ENCODE peak calls at places on chromosomes 16 and 17, in seven cellular contexts. K, O, F, Q, Z, M and C are unnamed samples.

GRCh38 chr17:57892146-57892819 is 42.4 kb upstream of the MRPS23 start:
- DNase-seq in Q (peak), F (peak), M (peak), K (peak), O (peak), Z (peak), C (peak)

GRCh38 chr17:39018267-39019134 is 51.3 kb upstream of the FBXO47 start:
- DNase-seq in Z (no peak), F (no peak), K (no peak), O (no peak), Q (no peak), M (no peak), C (no peak)

GRCh38 chr17:59004338-59005111 is 102.2 kb downstream of the TRIM37 start:
- DNase-seq in Z (no peak), F (peak), Q (peak), K (peak), O (peak), M (peak), C (no peak)

GRCh38 chr16:59654455-59654854 is 920.3 kb upstream of the GOT2 start:
- DNase-seq in F (no peak), O (no peak), K (no peak), Q (no peak), M (no peak), Z (no peak), C (no peak)

GRCh38 chr17:60522889-60523626 is 3.0 kb downstream of the APPBP2 start:
- DNase-seq in M (no peak), F (no peak), O (no peak), Z (no peak), Q (no peak), K (no peak), C (no peak)

GRCh38 chr17:7782237-7782636 is 51.8 kb upstream of the KDM6B start:
- DNase-seq in Z (no peak), K (peak), M (peak), O (no peak), F (peak), Q (peak), C (no peak)

GRCh38 chr16:2090481-2090797 is 42.7 kb downstream of the TSC2 start:
- DNase-seq in Z (no peak), F (no peak), Q (no peak), O (peak), K (no peak), M (no peak), C (no peak)

GRCh38 chr17:20908373-20909273 is 134.2 kb downstream of the USP22 start:
- DNase-seq in O (peak), Q (peak), M (peak), Z (peak), K (peak), F (peak), C (peak)

GRCh38 chr17:75260679-75261335 is 599 bp downstream of the GGA3 start:
- DNase-seq in F (no peak), O (no peak), K (peak), M (no peak), Z (no peak), Q (peak), C (no peak)

GRCh38 chr16:11014159-11014558 is 69.8 kb downstream of the CLEC16A start:
- DNase-seq in Z (no peak), M (no peak), F (no peak), Q (peak), O (no peak), K (peak), C (no peak)

GRCh38 chr16:28082624-28083023 is 19.1 kb upstream of the GSG1L start:
- DNase-seq in M (no peak), F (no peak), Q (no peak), O (no peak), Z (no peak), K (no peak), C (no peak)

GRCh38 chr17:35373532-35373983 is at the start of gene SLFN11:
- DNase-seq in Z (peak), M (peak), O (peak), Q (peak), F (peak), K (peak), C (peak)

GRCh38 chr16:20660325-20660724 is 37.2 kb downstream of the ACSM1 start:
- DNase-seq in F (no peak), O (no peak), K (no peak), M (no peak), Z (no peak), Q (no peak), C (no peak)

GRCh38 chr17:36072431-36073121 is 8.5 kb downstream of the CCL18 start:
- DNase-seq in Q (peak), F (peak), K (peak), O (no peak), M (peak), Z (peak), C (peak)

GRCh38 chr17:46769531-46770438 is 48.7 kb downstream of the WNT3 start:
- DNase-seq in Q (no peak), Z (peak), F (no peak), K (peak), M (peak), O (no peak), C (no peak)

GRCh38 chr16:1177053-1177452 is 24.1 kb downstream of the CACNA1H start:
- DNase-seq in Z (no peak), M (no peak), Q (no peak), K (no peak), F (no peak), O (no peak), C (no peak)

GRCh38 chr16:13064821-13065220 is 163.4 kb downstream of the SHISA9 start:
- DNase-seq in M (no peak), O (no peak), Z (no peak), Q (no peak), K (no peak), F (no peak), C (no peak)

GRCh38 chr17:4536742-4537411 is 18.3 kb downstream of the MYBBP1A start:
- DNase-seq in K (no peak), M (peak), F (no peak), Q (peak), Z (no peak), O (no peak), C (peak)

GRCh38 chr17:67435122-67435521 is 58.0 kb downstream of the PITPNC1 start:
- DNase-seq in F (no peak), Q (peak), O (no peak), Z (no peak), K (peak), M (peak), C (no peak)

GRCh38 chr17:81242421-81243332 is 3.6 kb downstream of the NDUFAF8 start:
- DNase-seq in Q (no peak), Z (no peak), M (no peak), O (no peak), F (no peak), K (no peak), C (no peak)

GRCh38 chr16:50531901-50532300 is 16.3 kb upstream of the NKD1 start:
- DNase-seq in O (no peak), Z (no peak), F (no peak), M (no peak), Q (no peak), K (no peak), C (no peak)

GRCh38 chr16:15567823-15568222 is 75.1 kb downstream of the MARF1 start:
- DNase-seq in Q (no peak), F (no peak), Z (no peak), O (peak), K (no peak), M (no peak), C (no peak)

GRCh38 chr16:15574614-15574948 is 68.4 kb downstream of the MARF1 start:
- DNase-seq in Q (no peak), M (no peak), Z (no peak), F (no peak), O (no peak), K (no peak), C (no peak)

GRCh38 chr16:15575293-15576049 is 67.5 kb downstream of the MARF1 start:
- DNase-seq in K (no peak), M (no peak), Z (no peak), O (no peak), Q (no peak), F (no peak), C (no peak)

GRCh38 chr16:15573274-15573895 is 69.6 kb downstream of the MARF1 start:
- DNase-seq in F (no peak), Q (no peak), O (no peak), Z (no peak), M (no peak), K (no peak), C (no peak)

DNA sequence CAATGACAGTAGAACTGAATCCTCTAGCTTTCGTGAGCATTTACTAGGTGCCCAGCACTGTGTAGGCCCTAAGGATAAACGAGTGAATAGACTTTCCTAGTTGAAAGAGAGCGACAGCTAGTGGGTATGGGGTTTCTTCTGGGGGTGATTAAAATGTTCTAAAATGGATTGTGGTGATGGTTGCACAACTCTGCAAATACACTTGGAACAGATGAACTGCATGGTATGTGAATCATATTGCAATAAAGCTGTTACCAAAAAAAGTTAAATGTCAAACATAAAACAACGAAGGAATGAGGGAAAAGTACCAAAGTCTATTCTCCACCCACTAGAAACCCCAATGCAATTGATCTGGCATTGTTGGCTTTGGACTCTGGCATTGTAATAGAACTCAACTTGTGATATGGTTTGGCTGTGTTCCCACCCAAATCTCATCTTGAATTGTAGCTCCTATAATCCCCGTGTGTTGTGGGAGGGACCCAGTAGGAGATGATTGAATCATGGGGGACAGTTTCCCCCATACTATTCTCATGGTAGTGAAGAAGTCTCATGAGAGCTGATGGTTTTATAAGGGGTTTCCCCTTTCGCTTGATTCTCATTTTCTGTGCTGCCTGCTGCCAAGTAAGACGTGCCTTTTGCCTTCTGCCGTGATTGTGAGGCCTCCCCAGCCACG is 70.5 kb downstream of the MARF1 start:
- DNase-seq in M (peak), O (no peak), Z (no peak), K (peak), F (no peak), Q (peak), C (no peak)
- TF ChIP-seq CTCF in M (peak), O (no peak), Z (no peak), K (peak), F (no peak), Q (no peak), C (no peak)

GRCh38 chr17:82593590-82594087 is 54.6 kb downstream of the WDR45B start:
- DNase-seq in K (no peak), F (no peak), M (no peak), Z (peak), Q (no peak), O (no peak), C (no peak)
- H3K4me3 ChIP-seq in K (peak), F (peak), M (peak), Z (peak), Q (peak), O (peak), C (peak)

GRCh38 chr17:43171761-43172487 is 910 bp downstream of the NBR1 start:
- DNase-seq in K (peak), Q (peak), O (peak), Z (no peak), F (peak), M (peak), C (peak)

GRCh38 chr17:43170140-43170765 is 761 bp upstream of the NBR1 start:
- DNase-seq in O (peak), K (peak), F (peak), M (peak), Q (peak), Z (peak), C (peak)

GRCh38 chr17:43175213-43176118 is 4.5 kb downstream of the NBR1 start:
- DNase-seq in Q (peak), M (peak), K (peak), Z (no peak), F (no peak), O (no peak), C (no peak)

GRCh38 chr17:43169561-43170139 is 1.4 kb upstream of the NBR1 start:
- DNase-seq in K (peak), M (peak), Q (no peak), O (peak), F (peak), Z (peak), C (no peak)

DNA sequence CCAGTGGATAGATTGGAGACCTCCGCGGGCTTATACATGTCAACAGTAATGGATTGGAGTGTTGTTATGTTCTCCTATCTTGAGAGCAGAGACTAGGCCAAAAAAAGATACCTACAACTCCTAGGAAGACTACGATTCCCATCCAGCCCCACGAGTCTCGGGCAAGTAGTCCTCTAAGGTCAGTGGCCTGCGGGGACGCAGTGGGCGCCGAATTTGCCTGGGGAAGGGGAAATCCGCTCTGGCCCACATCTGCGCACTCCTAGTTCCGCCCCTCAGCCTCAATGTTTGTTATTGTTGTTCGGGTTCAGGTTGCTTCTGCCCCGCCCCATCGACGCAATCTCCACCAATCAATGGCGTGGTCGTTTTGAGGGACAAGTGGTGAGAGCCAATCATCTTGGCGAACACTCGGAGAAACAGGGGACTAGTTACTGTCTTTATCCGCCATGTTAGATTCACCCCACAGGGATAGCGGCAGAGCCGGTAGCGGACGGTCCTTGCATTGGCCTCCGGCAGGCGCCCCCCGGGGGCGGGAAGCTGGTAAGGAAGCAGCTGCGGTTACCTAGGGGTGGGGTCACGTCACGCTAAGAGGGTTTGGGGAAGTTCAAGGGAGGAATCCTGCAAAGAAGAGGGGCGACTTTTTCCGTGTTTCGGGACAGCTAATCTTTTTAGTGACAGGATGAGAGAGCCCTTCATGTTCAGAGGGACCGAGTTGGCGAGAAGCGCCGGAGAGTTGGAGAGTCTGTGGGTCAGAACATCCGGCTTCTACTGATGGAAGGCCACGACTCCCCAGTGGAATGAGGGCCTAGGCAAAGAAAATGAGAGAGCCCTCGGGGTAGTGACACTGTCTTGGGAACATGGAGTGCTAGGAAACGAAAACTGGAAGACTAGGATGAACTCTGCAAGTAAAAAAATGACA is at the start of gene NBR1:
- DNase-seq in M (peak), Q (peak), O (peak), F (peak), Z (peak), K (peak), C (peak)
- TF ChIP-seq CTCF in M (peak), Q (no peak), O (peak), F (no peak), Z (peak), K (peak), C (peak)

DNA sequence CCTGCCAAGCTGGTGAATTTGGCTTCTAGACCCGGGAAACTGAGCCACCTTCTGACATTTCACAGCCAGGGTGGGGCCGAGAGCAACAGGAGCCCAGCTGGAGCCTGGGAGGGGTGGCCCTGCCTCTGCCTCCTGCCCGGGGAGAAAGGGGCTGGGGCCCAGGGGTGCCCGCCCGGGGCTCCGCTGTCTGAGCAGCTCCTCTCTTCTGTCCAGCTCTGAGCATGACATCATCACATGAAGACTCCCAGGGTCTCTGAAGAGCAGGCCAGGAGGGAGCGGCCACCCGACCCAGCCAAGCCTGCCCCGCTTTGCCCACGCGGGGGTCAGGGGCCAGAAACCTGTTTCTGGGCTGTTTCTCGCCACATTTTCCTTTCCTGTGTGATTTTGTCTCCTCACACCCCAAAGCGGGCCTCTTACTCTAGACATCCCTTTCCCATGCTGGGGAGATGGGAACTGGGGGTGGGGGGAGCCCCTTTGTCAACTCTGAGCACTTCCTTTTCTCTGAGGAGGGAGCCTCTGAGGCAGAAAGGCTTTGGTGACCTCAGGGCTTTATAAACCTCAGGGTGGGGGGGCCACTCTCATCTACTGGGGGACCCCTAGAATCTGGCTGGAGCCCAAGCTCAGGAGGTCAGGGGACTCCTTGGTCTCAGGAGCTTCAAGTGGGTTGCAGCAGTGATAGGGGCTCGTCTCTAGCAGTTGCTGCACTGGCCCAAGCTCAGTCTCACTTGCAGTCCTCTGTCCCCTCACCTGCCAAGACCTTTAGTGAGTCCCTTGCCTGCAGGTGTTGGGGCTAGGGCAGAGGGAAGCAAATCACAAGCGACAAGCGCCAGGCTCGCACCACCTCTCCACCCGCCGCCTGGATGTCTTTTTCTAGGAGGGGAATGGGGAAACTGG is 7.6 kb downstream of the UBALD2 start:
- DNase-seq in M (no peak), O (peak), K (no peak), Z (peak), Q (no peak), F (no peak), C (no peak)
- H3K4me3 ChIP-seq in M (no peak), O (no peak), K (no peak), Z (peak), Q (no peak), F (no peak), C (peak)

GRCh38 chr17:63406689-63407330 is 39.3 kb downstream of the CYB561 start:
- DNase-seq in M (peak), O (peak), K (peak), Q (peak), Z (no peak), F (peak), C (peak)
- TF ChIP-seq CTCF in M (peak), O (peak), K (peak), Q (peak), Z (peak), F (peak), C (peak)

GRCh38 chr17:43614560-43614959 is 47.2 kb downstream of the MEOX1 start:
- DNase-seq in K (no peak), Z (no peak), M (no peak), F (no peak), O (no peak), Q (no peak), C (no peak)

GRCh38 chr17:43615330-43615729 is 46.4 kb downstream of the MEOX1 start:
- DNase-seq in O (no peak), M (no peak), F (no peak), Z (no peak), Q (peak), K (no peak), C (no peak)

GRCh38 chr17:43615952-43616351 is 45.8 kb downstream of the MEOX1 start:
- DNase-seq in K (no peak), M (no peak), Q (no peak), F (no peak), O (no peak), Z (no peak), C (no peak)

GRCh38 chr17:43619696-43620095 is 42.0 kb downstream of the MEOX1 start:
- DNase-seq in Q (no peak), M (no peak), O (no peak), Z (no peak), K (no peak), F (no peak), C (no peak)

DNA sequence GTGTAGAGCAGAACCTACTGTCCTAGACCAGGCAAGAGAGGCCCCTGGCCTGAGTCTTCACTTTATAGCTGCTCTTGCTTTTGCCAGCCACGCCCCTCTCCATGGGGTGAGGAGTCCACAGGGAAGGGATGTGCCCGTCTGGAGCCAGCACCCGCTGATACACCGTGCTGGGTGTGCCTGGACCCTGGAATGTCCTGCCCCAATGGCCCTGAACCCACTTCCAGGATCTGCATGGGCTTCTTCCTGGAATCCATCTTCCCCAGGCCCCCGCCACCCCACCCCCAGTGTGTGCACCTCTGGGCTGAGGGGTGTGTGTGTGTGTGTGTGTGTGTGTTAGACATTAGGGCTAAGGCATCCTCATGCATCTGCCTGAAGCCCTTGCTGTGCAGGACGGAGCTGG is 44.9 kb downstream of the MEOX1 start:
- DNase-seq in F (no peak), Z (no peak), O (no peak), Q (no peak), K (no peak), M (no peak), C (no peak)
- H3K4me3 ChIP-seq in F (no peak), Z (no peak), O (no peak), Q (no peak), K (no peak), M (no peak), C (no peak)

DNA sequence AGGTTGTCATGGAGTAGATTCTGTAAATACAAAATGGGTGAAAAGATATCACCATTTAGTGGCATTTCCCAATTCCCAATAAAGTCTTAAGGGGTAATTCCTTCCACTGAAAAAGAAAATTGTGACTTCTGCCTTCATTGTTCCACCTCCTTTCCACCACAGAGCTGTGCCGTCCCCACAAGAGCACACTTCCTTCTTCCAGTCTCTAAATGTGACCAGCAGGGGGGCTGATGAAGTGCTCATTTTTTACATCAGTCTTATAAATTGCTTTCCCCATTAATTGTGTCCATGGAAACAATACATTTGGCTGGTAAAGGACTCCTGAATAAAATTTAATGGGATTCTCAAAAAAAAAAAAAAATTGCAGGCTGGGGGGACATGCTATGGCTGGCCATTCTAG is 260.8 kb upstream of the PSMD7 start:
- DNase-seq in Q (peak), Z (no peak), O (no peak), K (peak), F (peak), M (peak), C (no peak)
- TF ChIP-seq CTCF in Q (peak), Z (no peak), O (no peak), K (peak), F (peak), M (peak), C (peak)

GRCh38 chr17:30808785-30809286 is 15.7 kb downstream of the CRLF3 start:
- DNase-seq in Z (no peak), F (no peak), O (no peak), M (no peak), Q (no peak), K (peak), C (peak)
- H3K4me3 ChIP-seq in Z (no peak), F (no peak), O (no peak), M (no peak), Q (no peak), K (no peak), C (peak)